ENCODE peak calls at places on chromosomes 11 and 22, in four cellular contexts. S, J, E and I are unnamed samples.

GRCh38 chr11:71084306-71085012 is 167.9 kb downstream of the SHANK2 start:
- DNase-seq in J (no peak), S (no peak), E (no peak), I (no peak)

GRCh38 chr11:95788921-95789505 is 569 bp downstream of the FAM76B start:
- DNase-seq in J (peak; percentile 57), E (no peak), S (peak; percentile 77), I (peak; percentile 84)

GRCh38 chr11:17256512-17256911 is 20.0 kb upstream of the NUCB2 start:
- DNase-seq in J (no peak), S (peak; percentile 86), E (no peak), I (no peak)

GRCh38 chr11:67416416-67417335 is 1.2 kb downstream of the CARNS1 start:
- DNase-seq in J (no peak), S (no peak), E (no peak), I (peak; percentile 28)

GRCh38 chr11:69947059-69947771 is 128.0 kb upstream of the FGF3 start:
- DNase-seq in J (no peak), S (no peak), E (no peak), I (no peak)

GRCh38 chr11:105468154-105468553 is 141.7 kb upstream of the GRIA4 start:
- DNase-seq in J (no peak), S (no peak), E (no peak), I (no peak)

GRCh38 chr11:120172921-120173705 is 35.2 kb upstream of the TRIM29 start:
- DNase-seq in E (no peak), J (no peak), S (no peak), I (no peak)

GRCh38 chr11:35248558-35249323 is 109.8 kb downstream of the CD44 start:
- DNase-seq in S (no peak), J (no peak), E (no peak), I (no peak)

GRCh38 chr22:26547426-26547825 is 35.2 kb upstream of the TFIP11 start:
- DNase-seq in E (no peak), S (no peak), J (no peak), I (no peak)

GRCh38 chr22:32574397-32574796 is 99.8 kb downstream of the FBXO7 start:
- DNase-seq in J (no peak), S (no peak), E (no peak), I (peak; percentile 18)

GRCh38 chr22:37427128-37427710 is at the start of gene ELFN2:
- DNase-seq in S (peak; percentile 49), J (no peak), E (no peak), I (no peak)

GRCh38 chr22:37425800-37426531 is 1.3 kb downstream of the ELFN2 start:
- DNase-seq in J (peak; percentile 73), E (peak; percentile 70), S (peak; percentile 65), I (peak; percentile 57)

GRCh38 chr22:37426532-37427127 is 649 bp downstream of the ELFN2 start:
- DNase-seq in E (no peak), J (no peak), S (no peak), I (no peak)

GRCh38 chr22:37428649-37429586 is 1.6 kb upstream of the ELFN2 start:
- DNase-seq in J (peak; percentile 80), S (peak; percentile 76), E (peak; percentile 83), I (peak; percentile 80)

DNA sequence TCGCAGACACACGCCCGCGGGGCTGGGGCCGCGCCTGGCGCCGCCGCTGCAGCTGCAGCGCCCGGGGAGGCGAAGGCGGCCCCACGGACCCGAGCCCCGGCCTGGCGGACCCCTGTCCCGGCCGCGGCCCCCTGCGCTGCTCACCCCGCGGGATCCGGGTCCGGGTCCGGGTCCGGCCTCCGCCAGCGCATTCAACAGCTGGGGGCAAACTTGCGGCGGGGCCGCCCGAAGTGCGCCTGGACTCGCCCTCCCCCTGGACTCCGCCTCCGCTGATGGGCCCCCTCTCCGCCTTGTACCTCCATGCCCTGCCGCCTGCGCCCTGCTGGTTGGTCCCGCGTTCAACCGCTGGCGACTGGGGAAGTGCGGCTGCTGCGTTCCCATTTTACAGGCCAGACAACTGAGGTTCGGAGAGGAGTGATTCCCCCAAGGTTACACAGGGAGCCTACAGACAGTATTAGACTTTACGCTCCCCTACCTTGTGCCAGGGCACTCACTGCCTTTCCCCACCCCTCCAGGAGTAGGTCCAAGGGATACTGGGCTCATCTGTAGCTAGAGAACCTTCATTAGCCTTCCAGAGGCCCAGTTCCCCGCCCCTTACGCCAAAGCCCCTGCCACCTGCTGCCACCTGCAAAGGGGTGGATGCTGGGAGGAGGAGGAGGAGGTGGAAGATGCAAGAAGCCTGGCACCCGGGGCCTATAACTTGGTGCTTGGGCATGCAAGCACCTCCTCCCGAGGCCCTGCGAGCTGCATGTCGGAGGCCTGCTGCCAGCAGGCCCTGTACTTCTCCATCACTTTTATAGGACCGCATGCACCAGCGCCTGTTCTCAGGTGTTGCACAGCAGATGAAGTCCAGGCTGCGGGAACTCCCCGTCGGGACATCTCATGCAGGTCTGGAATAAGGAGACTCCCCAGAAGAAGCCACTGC is 694 bp upstream of the ELFN2 start:
- DNase-seq in S (no peak), J (no peak), E (no peak), I (no peak)
- H2BK5ac ChIP-seq in S (peak overlapping the region; percentile 49), J (no peak overlapping the region), E (no peak overlapping the region), I (no peak overlapping the region)

GRCh38 chr22:23218053-23218866 is 38.0 kb downstream of the BCR start:
- DNase-seq in J (no peak), S (no peak), E (no peak), I (no peak)
- H3K79me1 ChIP-seq in J (peaks cover 22% of the 10 kb centered on the region), S (peaks cover 44% of the 10 kb centered on the region), E (peaks cover 55% of the 10 kb centered on the region), I (peaks cover 65% of the 10 kb centered on the region)

GRCh38 chr22:44024288-44024908 is at the start of gene PARVB:
- DNase-seq in S (peak; percentile 36), J (no peak), E (peak; percentile 53), I (no peak)
- H2BK5ac ChIP-seq in S (no peak within 1 kb of the TSS), J (no peak within 1 kb of the TSS), E (peak within 1 kb of the TSS; percentile 81), I (no peak within 1 kb of the TSS)

DNA sequence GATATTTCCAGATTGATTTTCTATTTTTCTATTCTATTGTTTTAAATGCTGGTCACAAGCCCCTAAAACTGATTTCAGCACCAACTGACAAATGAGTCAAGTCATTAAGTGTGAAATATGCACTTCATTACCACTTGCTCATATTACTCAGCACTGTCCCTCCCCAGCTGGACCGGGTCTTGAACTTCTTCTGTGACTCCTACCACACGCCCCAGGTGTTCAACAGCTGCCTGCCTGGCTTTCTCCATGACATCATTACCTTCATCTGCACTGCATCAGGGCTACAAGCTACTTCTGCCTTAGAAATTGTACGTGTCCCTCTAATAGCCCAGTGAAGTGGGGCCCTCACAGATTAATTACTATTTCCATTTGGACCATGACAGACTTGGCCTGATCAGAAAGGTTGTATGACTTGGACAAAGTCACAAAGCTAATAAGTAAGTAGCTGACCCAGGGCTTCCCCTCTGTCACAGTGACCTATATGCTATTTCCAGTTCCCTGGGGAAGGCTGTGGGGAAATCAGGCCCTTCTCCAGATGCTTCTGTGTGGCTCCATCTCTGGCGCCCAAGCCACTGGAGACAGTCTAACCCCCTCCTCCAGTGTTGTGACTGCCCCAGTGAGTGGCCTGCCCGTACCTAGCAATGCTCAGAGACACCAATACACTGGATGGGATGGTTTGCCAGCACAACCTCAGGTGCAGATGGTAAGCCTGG is 18.1 kb downstream of the TBC1D10A start:
- DNase-seq in S (peak; percentile 79), J (no peak), E (no peak), I (no peak)
- H3K79me1 ChIP-seq in S (peaks cover 23% of the 10 kb centered on the region), J (no peaks in the 10 kb centered on the region), E (no peaks in the 10 kb centered on the region), I (no peaks in the 10 kb centered on the region)

GRCh38 chr11:128911239-128911638 is 20.1 kb downstream of the KCNJ5 start:
- DNase-seq in E (no peak), J (no peak), S (no peak), I (no peak)

GRCh38 chr11:128908391-128909246 is 17.5 kb downstream of the KCNJ5 start:
- DNase-seq in E (no peak), S (peak; percentile 79), J (no peak), I (no peak)

GRCh38 chr11:128909438-128910125 is 18.4 kb downstream of the KCNJ5 start:
- DNase-seq in J (no peak), E (no peak), S (no peak), I (no peak)

GRCh38 chr11:128911701-128912100 is 20.5 kb downstream of the KCNJ5 start:
- DNase-seq in S (no peak), E (no peak), J (no peak), I (no peak)

GRCh38 chr11:128910583-128910982 is 19.4 kb downstream of the KCNJ5 start:
- DNase-seq in E (no peak), S (no peak), J (no peak), I (no peak)
- H2BK5ac ChIP-seq in E (no peak overlapping the region), S (no peak overlapping the region), J (no peak overlapping the region), I (no peak overlapping the region)